ENCODE peak calls at places on chromosomes 5 and 9, in four cellular contexts. E is right cardiac atrium, T is GM12878, Z is H9. Y is an unnamed sample. For H3K27me3 and H3K4me1, the result is how much of the 10 kb centered on the place peaks cover.

GRCh38 chr9:127945942-127946341 is 8.3 kb upstream of the DPM2 start:
- DNase-seq in E (peak), T (no peak), Z (no peak), Y (no peak)

GRCh38 chr9:115924669-115924987 is 229.0 kb upstream of the PAPPA start:
- DNase-seq in E (no peak), T (no peak), Z (no peak), Y (no peak)

GRCh38 chr9:6827370-6827949 is 69.7 kb downstream of the KDM4C start:
- DNase-seq in E (no peak), T (peak), Z (no peak), Y (no peak)

GRCh38 chr9:31140316-31140715 is 1244.1 kb upstream of the ACO1 start:
- DNase-seq in E (no peak), T (no peak), Z (no peak), Y (no peak)

GRCh38 chr5:2136728-2137333 is 254.1 kb upstream of the IRX4 start:
- DNase-seq in E (no peak), T (no peak), Z (peak), Y (no peak)

GRCh38 chr5:121974261-121974660 is 12.5 kb downstream of the SRFBP1 start:
- DNase-seq in E (no peak), T (no peak), Z (no peak), Y (no peak)

GRCh38 chr9:106038266-106039001 is 344.1 kb downstream of the TMEM38B start:
- DNase-seq in E (no peak), T (no peak), Z (no peak), Y (no peak)

GRCh38 chr5:67267522-67268232 is 71.1 kb upstream of the CD180 start:
- DNase-seq in E (peak), T (no peak), Z (no peak), Y (no peak)

GRCh38 chr5:130168211-130168610 is 263.9 kb downstream of the CHSY3 start:
- DNase-seq in E (no peak), T (no peak), Z (no peak), Y (no peak)

GRCh38 chr5:83408719-83409118 is 62.8 kb upstream of the VCAN start:
- DNase-seq in E (no peak), T (no peak), Z (no peak), Y (no peak)

GRCh38 chr5:83405662-83406061 is 65.9 kb upstream of the VCAN start:
- DNase-seq in E (peak), T (no peak), Z (no peak), Y (no peak)

GRCh38 chr5:83404182-83404712 is 67.3 kb upstream of the VCAN start:
- DNase-seq in E (peak), T (no peak), Z (no peak), Y (no peak)

GRCh38 chr5:83407931-83408330 is 63.6 kb upstream of the VCAN start:
- DNase-seq in E (no peak), T (no peak), Z (no peak), Y (no peak)
- H3K27me3 ChIP-seq in E (under half), T (under half), Z (under half), Y (under half)

DNA sequence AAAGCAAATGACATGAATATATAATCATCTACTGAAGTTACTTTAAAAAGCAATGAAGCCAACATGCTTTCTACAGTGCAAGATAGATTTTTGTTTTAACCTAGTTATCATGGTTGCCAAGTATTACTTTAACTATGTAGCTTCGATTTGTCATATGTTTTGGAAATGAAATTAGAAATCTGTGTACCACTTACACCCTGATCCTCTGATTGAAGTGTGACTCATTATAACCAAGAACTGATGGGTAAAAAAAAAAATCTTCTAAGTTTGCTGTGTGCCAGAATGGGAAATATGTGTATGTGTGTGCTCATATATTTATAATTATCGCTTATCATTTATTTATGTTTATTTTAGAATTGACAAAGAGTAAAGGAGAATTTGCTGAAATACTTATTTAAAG is 9.1 kb upstream of the CDC42SE2 start:
- DNase-seq in E (no peak), T (no peak), Z (no peak), Y (no peak)
- H3K4me1 ChIP-seq in E (under half), T (under half), Z (under half), Y (under half)

GRCh38 chr5:150486402-150487198 is 21.3 kb upstream of the NDST1 start:
- DNase-seq in E (peak), T (no peak), Z (peak), Y (peak)
- H3K27me3 ChIP-seq in E (under half), T (under half), Z (under half), Y (under half)

GRCh38 chr5:134022333-134022732 is 17.6 kb upstream of the VDAC1 start:
- DNase-seq in E (no peak), T (no peak), Z (no peak), Y (no peak)
- H3K4me1 ChIP-seq in E (under half), T (under half), Z (under half), Y (under half)

DNA sequence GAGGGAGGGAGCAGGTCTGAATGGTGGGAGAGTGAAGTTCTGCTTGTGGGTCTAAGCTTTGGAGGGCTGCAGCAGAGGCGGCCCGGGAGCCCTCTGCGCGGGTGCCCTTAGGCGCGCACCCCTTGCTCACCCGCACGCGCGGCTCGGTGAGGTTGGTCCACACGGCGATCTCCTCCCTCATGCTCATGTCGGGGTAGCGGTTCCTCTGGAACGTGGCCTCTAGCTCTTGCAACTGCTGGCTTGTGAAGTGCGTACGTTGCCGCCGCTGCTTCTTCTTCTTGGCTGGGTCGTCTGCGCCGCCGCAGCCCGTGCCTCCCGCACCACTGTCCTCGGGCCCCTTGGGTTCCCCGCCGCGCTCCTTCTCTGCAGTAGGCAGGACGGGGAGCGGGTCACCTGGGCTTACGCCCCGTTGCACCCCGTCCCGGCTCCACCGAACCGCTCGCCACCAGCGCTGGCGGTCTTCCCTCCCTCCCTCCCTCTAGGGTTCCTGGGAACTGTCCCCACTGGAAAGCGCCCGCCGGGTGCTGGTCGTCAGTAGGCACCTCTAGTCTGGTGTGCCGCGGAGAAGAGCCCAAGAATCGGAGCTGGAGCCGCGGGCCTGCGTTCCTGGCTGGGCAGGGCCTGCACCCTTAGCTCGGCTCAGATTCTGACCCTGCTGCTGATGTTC is 2.7 kb downstream of the PITX1 start:
- DNase-seq in E (no peak), T (no peak), Z (peak), Y (peak)
- H3K27me3 ChIP-seq in E (under half), T (under half), Z (half or more), Y (half or more)

Y was measured in left lung.